ENCODE peak calls at places on chromosome 15, in five cellular contexts. Q, L, S, I and W are unnamed samples.
A peak's percentile ranks its signal among the peaks of the same experiment; 100 is the strongest.

GRCh38 chr15:74531144-74531811 is 9.7 kb upstream of the ARID3B start:
- DNase-seq in Q (no peak), L (no peak), S (no peak), I (no peak), W (no peak)

GRCh38 chr15:96693990-96694517 is 363.6 kb downstream of the NR2F2 start:
- DNase-seq in Q (no peak), L (peak; percentile 25), S (no peak), I (no peak), W (no peak)

GRCh38 chr15:44861439-44861910 is 95.0 kb upstream of the TERB2 start:
- DNase-seq in Q (no peak), L (no peak), S (no peak), I (no peak), W (no peak)

GRCh38 chr15:101176625-101177024 is 75.2 kb downstream of the CHSY1 start:
- DNase-seq in Q (no peak), L (no peak), S (no peak), I (no peak), W (no peak)

GRCh38 chr15:101215681-101216080 is 36.2 kb downstream of the CHSY1 start:
- DNase-seq in Q (no peak), L (no peak), S (no peak), I (no peak), W (no peak)

GRCh38 chr15:31148622-31149505 is 47.3 kb upstream of the TRPM1 start:
- DNase-seq in Q (no peak), L (no peak), S (no peak), I (no peak), W (no peak)

GRCh38 chr15:55031732-55032131 is 165.0 kb downstream of the RSL24D1 start:
- DNase-seq in Q (no peak), L (no peak), S (no peak), I (no peak), W (no peak)

GRCh38 chr15:39115379-39116057 is 465.4 kb upstream of the THBS1 start:
- DNase-seq in Q (no peak), L (no peak), S (no peak), I (no peak), W (no peak)

GRCh38 chr15:77657629-77658238 is 25.0 kb upstream of the LINGO1 start:
- DNase-seq in Q (no peak), L (no peak), S (no peak), I (no peak), W (no peak)

GRCh38 chr15:77659350-77660321 is 26.9 kb upstream of the LINGO1 start:
- DNase-seq in Q (no peak), L (no peak), S (peak; percentile 71), I (peak; percentile 44), W (no peak)

GRCh38 chr15:77653832-77654480 is 21.2 kb upstream of the LINGO1 start:
- DNase-seq in Q (no peak), L (no peak), S (no peak), I (no peak), W (no peak)

GRCh38 chr15:77656294-77656693 is 23.6 kb upstream of the LINGO1 start:
- DNase-seq in Q (no peak), L (no peak), S (no peak), I (no peak), W (no peak)

DNA sequence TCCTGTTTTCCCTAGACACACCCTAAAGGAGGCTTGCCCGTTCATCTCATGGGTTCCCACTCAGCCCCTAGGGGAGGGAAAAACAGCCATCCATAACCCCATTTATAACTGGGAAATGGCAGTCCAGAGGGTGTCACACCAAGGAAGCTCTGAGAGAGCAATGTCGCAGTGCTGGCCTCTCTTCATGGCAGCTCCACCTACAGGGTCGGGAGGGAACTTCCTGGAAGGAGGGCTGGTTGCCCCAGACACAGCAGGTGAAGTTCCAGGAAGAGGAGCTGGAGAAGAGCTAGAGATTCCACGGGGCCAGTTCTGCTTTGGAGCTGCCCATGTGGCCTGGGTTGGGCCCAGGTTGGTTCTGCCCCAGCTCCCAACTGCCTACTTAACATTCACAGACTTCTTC is 22.3 kb upstream of the LINGO1 start:
- DNase-seq in Q (no peak), L (no peak), S (peak; percentile 10), I (no peak), W (no peak)
- TF ChIP-seq CTCF in Q (no peak), L (no peak), S (peak; percentile 61), I (no peak), W (no peak)

GRCh38 chr15:78407889-78408640 is 30.0 kb upstream of the IREB2 start:
- DNase-seq in Q (no peak), L (no peak), S (no peak), I (no peak), W (no peak)

GRCh38 chr15:78406016-78406590 is 31.9 kb upstream of the IREB2 start:
- DNase-seq in Q (no peak), L (no peak), S (no peak), I (no peak), W (no peak)

GRCh38 chr15:78404125-78404524 is 33.9 kb upstream of the IREB2 start:
- DNase-seq in Q (no peak), L (no peak), S (no peak), I (no peak), W (no peak)

GRCh38 chr15:78405336-78405924 is 32.6 kb upstream of the IREB2 start:
- DNase-seq in Q (no peak), L (no peak), S (no peak), I (no peak), W (no peak)

GRCh38 chr15:78408961-78409360 is 29.1 kb upstream of the IREB2 start:
- DNase-seq in Q (no peak), L (no peak), S (no peak), I (no peak), W (no peak)
- H3K27ac ChIP-seq in Q (no peak overlapping the region), L (no peak overlapping the region), S (no peak overlapping the region), I (no peak overlapping the region), W (no peak overlapping the region)

GRCh38 chr15:68503213-68503612 is 71.2 kb upstream of the ITGA11 start:
- DNase-seq in Q (no peak), L (peak; percentile 10), S (no peak), I (no peak), W (no peak)

GRCh38 chr15:68503791-68504720 is 72.1 kb upstream of the ITGA11 start:
- DNase-seq in Q (no peak), L (peak; percentile 53), S (no peak), I (no peak), W (no peak)

GRCh38 chr15:68506071-68506470 is 72.7 kb upstream of the CORO2B start:
- DNase-seq in Q (no peak), L (peak; percentile 16), S (no peak), I (no peak), W (no peak)

GRCh38 chr15:68502398-68502901 is 70.5 kb upstream of the ITGA11 start:
- DNase-seq in Q (no peak), L (peak; percentile 16), S (no peak), I (no peak), W (no peak)

DNA sequence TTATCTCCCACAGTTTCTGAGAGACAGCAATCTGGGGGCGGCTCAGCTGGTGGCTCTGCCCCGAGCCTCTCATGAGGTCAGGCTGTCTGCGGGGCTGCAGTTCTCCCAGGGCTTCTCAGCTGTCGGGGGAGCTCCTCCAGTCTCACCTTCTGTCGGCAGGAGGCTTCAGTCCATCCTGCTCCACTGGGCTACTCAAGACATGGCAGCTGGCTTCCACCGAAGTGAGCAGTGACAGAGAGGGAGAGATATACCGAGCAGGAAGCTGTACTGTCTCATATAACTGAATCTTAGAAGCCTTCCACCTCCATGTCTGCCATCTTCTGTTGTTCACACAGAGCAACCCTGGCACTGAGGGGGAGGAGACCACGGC is 72.7 kb upstream of the ITGA11 start:
- DNase-seq in Q (no peak), L (peak; percentile 23), S (no peak), I (no peak), W (no peak)
- TF ChIP-seq CTCF in Q (no peak), L (no peak), S (no peak), I (no peak), W (no peak)

GRCh38 chr15:85026304-85027032 is 44.8 kb downstream of the PDE8A start:
- DNase-seq in Q (no peak), L (no peak), S (no peak), I (no peak), W (no peak)
- H3K27ac ChIP-seq in Q (no peak overlapping the region), L (no peak overlapping the region), S (no peak overlapping the region), I (peak overlapping the region; percentile 51), W (no peak overlapping the region)

GRCh38 chr15:75532413-75533250 is 46.5 kb downstream of the PTPN9 start:
- DNase-seq in Q (peak; percentile 69), L (peak; percentile 65), S (peak; percentile 16), I (peak; percentile 39), W (peak; percentile 77)
- TF ChIP-seq CTCF in Q (no peak), L (peak; percentile 48), S (peak; percentile 42), I (peak; percentile 49), W (peak; percentile 41)

GRCh38 chr15:41780727-41781126 is 6.4 kb downstream of the MAPKBP1 start:
- DNase-seq in Q (no peak), L (no peak), S (no peak), I (no peak), W (no peak)

GRCh38 chr15:41782486-41783271 is 8.4 kb downstream of the MAPKBP1 start:
- DNase-seq in Q (no peak), L (no peak), S (peak; percentile 89), I (no peak), W (no peak)

GRCh38 chr15:41779662-41780157 is 5.4 kb downstream of the MAPKBP1 start:
- DNase-seq in Q (no peak), L (no peak), S (peak; percentile 24), I (no peak), W (no peak)

GRCh38 chr15:41778503-41778902 is 4.2 kb downstream of the MAPKBP1 start:
- DNase-seq in Q (no peak), L (no peak), S (no peak), I (no peak), W (no peak)

DNA sequence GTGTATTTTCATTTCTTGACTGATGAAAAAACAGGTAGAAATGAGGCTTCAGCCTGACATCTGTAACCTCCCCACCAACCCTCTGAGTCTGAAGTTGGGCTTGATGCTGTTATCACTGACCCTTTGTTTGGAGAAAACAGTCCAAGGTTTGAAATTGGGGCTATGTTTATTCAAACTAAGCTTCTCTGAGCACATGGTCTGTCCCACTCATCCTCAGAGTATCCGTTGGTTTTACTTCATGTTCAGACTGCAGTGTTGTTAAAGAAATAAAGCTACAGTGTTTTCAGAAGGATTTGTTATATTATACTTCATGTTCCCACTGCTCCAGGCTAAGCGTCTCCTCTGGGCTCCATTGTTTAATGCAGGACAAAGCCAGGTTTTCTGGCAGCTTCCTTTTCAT is 6.0 kb downstream of the MAPKBP1 start:
- DNase-seq in Q (no peak), L (no peak), S (no peak), I (no peak), W (no peak)
- H3K27ac ChIP-seq in Q (no peak overlapping the region), L (peak overlapping the region; percentile 26), S (peak overlapping the region; percentile 53), I (peak overlapping the region; percentile 49), W (peak overlapping the region; percentile 54)

DNA sequence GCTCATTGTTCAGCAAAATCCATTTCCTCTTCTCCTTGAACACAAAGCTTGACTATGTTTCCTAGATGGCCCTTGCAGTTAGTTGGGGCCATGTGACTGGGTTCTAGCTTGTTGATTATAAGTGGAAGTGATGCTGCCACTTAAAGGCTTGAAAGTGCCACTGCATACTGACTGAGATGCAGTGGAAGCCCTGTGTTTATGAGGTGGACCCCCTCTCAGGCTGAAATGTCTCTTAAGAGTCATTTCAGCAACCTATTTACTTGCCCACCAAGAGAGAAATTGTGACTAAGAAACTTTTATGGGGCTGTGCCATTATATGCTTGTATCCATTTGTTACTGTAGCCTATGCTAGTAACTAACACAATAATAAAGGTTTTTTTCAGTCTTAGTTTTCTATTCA is 8.4 kb upstream of the ANP32A start:
- DNase-seq in Q (no peak), L (no peak), S (peak; percentile 79), I (no peak), W (no peak)
- TF ChIP-seq CTCF in Q (no peak), L (peak; percentile 27), S (peak; percentile 81), I (peak; percentile 44), W (peak; percentile 57)

GRCh38 chr15:49877117-49877860 is 241.7 kb downstream of the ATP8B4 start:
- DNase-seq in Q (peak; percentile 54), L (peak; percentile 71), S (no peak), I (no peak), W (no peak)
- H3K27ac ChIP-seq in Q (peak overlapping the region; percentile 41), L (peak overlapping the region; percentile 94), S (no peak overlapping the region), I (peak overlapping the region; percentile 74), W (peak overlapping the region; percentile 67)